ENCODE peak calls at places on chromosomes 13 and 19, in nine cellular contexts. B is GM13976, S is upper lobe of right lung, N is natural killer cell, T is keratinocyte, Y is AG10803, E is tibial nerve, G is GM06990, X is lung. O is an unnamed sample.

GRCh38 chr19:39398297-39398864 is 7.2 kb downstream of the MED29 start:
- DNase-seq in T (no peak), N (peak), X (peak), E (peak), S (peak), Y (peak), G (peak), B (peak), O (no peak)

GRCh38 chr13:113061271-113061625 is 44.3 kb upstream of the F7 start:
- DNase-seq in B (no peak), S (peak), T (no peak), E (no peak), N (no peak), G (no peak), Y (no peak), X (no peak), O (no peak)

GRCh38 chr19:30371157-30371845 is 883 bp upstream of the ZNF536 start:
- DNase-seq in B (no peak), X (no peak), Y (peak), S (no peak), E (no peak), T (no peak), G (no peak), N (no peak), O (no peak)

GRCh38 chr13:59477011-59477410 is 686.7 kb downstream of the DIAPH3 start:
- DNase-seq in X (no peak), Y (no peak), B (no peak), N (no peak), E (no peak), S (no peak), G (no peak), T (no peak), O (no peak)

GRCh38 chr13:75721307-75721706 is 85.2 kb downstream of the LMO7 start:
- DNase-seq in T (no peak), Y (no peak), E (no peak), N (no peak), X (no peak), G (no peak), S (no peak), B (no peak), O (no peak)

GRCh38 chr19:38729653-38730469 is 14.4 kb downstream of the CAPN12 start:
- DNase-seq in N (peak), B (peak), T (no peak), E (no peak), Y (peak), G (peak), X (peak), S (peak), O (peak)

GRCh38 chr13:106415427-106415826 is 120.0 kb downstream of the EFNB2 start:
- DNase-seq in E (no peak), G (no peak), S (no peak), Y (no peak), T (no peak), B (no peak), N (no peak), X (no peak), O (no peak)

GRCh38 chr13:105442941-105443340 is 1092.5 kb downstream of the EFNB2 start:
- DNase-seq in T (peak), E (no peak), Y (peak), G (no peak), X (no peak), B (no peak), S (no peak), N (no peak), O (no peak)

GRCh38 chr19:18603958-18604819 is 2.4 kb downstream of the CRLF1 start:
- DNase-seq in Y (no peak), N (no peak), E (no peak), S (no peak), G (no peak), B (peak), T (no peak), X (no peak), O (no peak)

GRCh38 chr19:48513289-48514122 is 1.9 kb upstream of the LMTK3 start:
- DNase-seq in T (no peak), Y (peak), E (no peak), G (peak), B (peak), X (peak), N (no peak), S (peak), O (peak)

GRCh38 chr19:10191347-10191746 is 3.4 kb downstream of the DNMT1 start:
- DNase-seq in N (no peak), B (no peak), T (no peak), X (no peak), E (peak), S (no peak), Y (peak), G (no peak), O (no peak)

GRCh38 chr19:55158848-55159793 is 1.6 kb upstream of the TNNI3 start:
- DNase-seq in G (no peak), Y (no peak), X (no peak), E (no peak), S (no peak), B (no peak), N (no peak), T (no peak), O (no peak)

GRCh38 chr13:97285221-97285955 is 63.3 kb downstream of the MBNL2 start:
- DNase-seq in Y (no peak), N (no peak), X (no peak), G (no peak), B (no peak), S (no peak), T (no peak), E (no peak), O (no peak)

GRCh38 chr19:55353803-55354697 is 469 bp downstream of the COX6B2 start:
- DNase-seq in Y (no peak), N (peak), E (no peak), B (peak), G (peak), S (peak), T (no peak), X (no peak), O (peak)

GRCh38 chr19:57249329-57249728 is 8.9 kb downstream of the ZNF805 start:
- DNase-seq in X (no peak), G (no peak), E (no peak), B (no peak), T (no peak), Y (no peak), S (no peak), N (no peak), O (no peak)

GRCh38 chr19:8208710-8209110 is 460 bp upstream of the CERS4 start:
- DNase-seq in B (no peak), Y (no peak), N (no peak), T (no peak), E (peak), S (no peak), G (no peak), X (peak), O (no peak)

GRCh38 chr13:28338202-28338601 is 156.7 kb downstream of the FLT1 start:
- DNase-seq in S (no peak), B (no peak), X (no peak), N (no peak), G (no peak), T (no peak), Y (no peak), E (no peak), O (no peak)

GRCh38 chr13:91809161-91809560 is 410.7 kb downstream of the GPC5 start:
- DNase-seq in B (no peak), E (no peak), G (no peak), X (no peak), T (no peak), S (no peak), N (no peak), Y (no peak), O (no peak)

GRCh38 chr13:91804724-91805123 is 406.3 kb downstream of the GPC5 start:
- DNase-seq in N (no peak), S (no peak), X (no peak), Y (no peak), E (no peak), T (no peak), G (no peak), B (no peak), O (no peak)

GRCh38 chr13:91802957-91803356 is 404.5 kb downstream of the GPC5 start:
- DNase-seq in E (no peak), T (no peak), X (no peak), S (no peak), N (no peak), B (no peak), Y (no peak), G (no peak), O (no peak)

GRCh38 chr13:91805605-91806004 is 407.2 kb downstream of the GPC5 start:
- DNase-seq in X (no peak), E (no peak), T (no peak), G (no peak), N (no peak), Y (no peak), S (no peak), B (no peak), O (no peak)
- TF ChIP-seq CTCF in X (no peak), E (no peak), T (no peak), G (no peak), N (no peak), Y (no peak), S (no peak), B (no peak), O (no peak)

GRCh38 chr13:48040059-48040458 is 2.5 kb downstream of the NUDT15 start:
- DNase-seq in E (no peak), B (no peak), X (no peak), S (no peak), G (no peak), T (no peak), Y (no peak), N (no peak), O (no peak)

GRCh38 chr13:48042889-48043288 is 5.4 kb downstream of the NUDT15 start:
- DNase-seq in N (no peak), X (no peak), S (no peak), T (no peak), B (no peak), E (no peak), G (no peak), Y (no peak), O (no peak)

GRCh38 chr13:48038763-48039162 is 1.2 kb downstream of the NUDT15 start:
- DNase-seq in S (no peak), Y (no peak), T (no peak), B (peak), G (no peak), X (no peak), N (no peak), E (no peak), O (peak)

GRCh38 chr13:48037346-48038173 is at the start of gene NUDT15:
- DNase-seq in T (peak), S (peak), E (peak), N (peak), B (peak), X (peak), G (peak), Y (peak), O (peak)
- TF ChIP-seq CTCF in T (peak), S (peak), E (peak), N (peak), B (peak), X (peak), G (peak), Y (peak), O (peak)

GRCh38 chr19:4373601-4374441 is 26.5 kb downstream of the SH3GL1 start:
- DNase-seq in B (no peak), N (no peak), G (no peak), T (no peak), X (no peak), E (no peak), Y (peak), S (no peak), O (no peak)

GRCh38 chr19:4372630-4373367 is 27.5 kb downstream of the SH3GL1 start:
- DNase-seq in S (no peak), T (no peak), N (no peak), Y (no peak), G (no peak), B (no peak), X (no peak), E (no peak), O (no peak)

GRCh38 chr19:4375164-4375619 is 25.2 kb downstream of the SH3GL1 start:
- DNase-seq in E (no peak), T (peak), G (no peak), Y (no peak), N (no peak), X (peak), S (peak), B (no peak), O (no peak)

GRCh38 chr19:4375620-4376228 is 24.6 kb downstream of the SH3GL1 start:
- DNase-seq in N (no peak), S (no peak), Y (peak), G (peak), X (no peak), E (no peak), B (peak), T (no peak), O (peak)

DNA sequence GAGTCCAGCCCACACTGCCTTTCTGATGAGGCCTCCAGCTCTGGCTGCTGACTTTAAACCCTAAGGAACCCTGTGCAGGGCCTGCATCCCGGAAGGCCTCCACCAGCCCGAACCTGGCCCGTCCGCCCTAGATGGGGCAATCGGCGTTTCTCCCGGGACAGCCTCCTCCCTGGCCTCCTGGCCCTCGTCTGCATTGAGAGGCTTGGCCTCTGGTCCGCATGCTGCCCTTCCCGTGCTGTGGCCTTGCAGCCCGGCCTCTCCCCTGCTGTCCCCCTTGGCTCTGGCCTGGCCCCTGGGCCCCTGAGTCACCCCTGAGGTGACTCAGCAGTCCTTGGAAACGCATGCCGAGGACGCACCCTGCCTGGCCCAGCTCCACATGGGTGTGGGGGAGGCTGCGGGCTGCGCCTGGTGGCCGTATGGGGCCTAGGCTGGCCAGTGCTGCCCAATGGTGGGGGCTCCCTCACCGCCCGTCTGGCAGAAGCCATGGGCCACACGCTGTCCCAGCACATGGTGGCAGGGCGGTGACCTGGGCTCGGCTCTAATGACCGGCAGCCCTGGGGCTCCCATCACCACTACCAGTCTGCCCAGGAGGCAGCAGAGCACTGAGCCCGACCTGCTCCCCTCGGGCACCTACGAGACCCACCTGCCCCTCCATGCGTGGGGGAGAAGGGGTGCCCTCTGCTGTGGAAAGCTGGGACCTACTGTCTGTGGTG is 25.7 kb downstream of the SH3GL1 start:
- DNase-seq in S (peak), E (peak), G (no peak), Y (peak), X (peak), B (no peak), T (no peak), N (no peak), O (no peak)
- TF ChIP-seq CTCF in S (no peak), E (peak), G (no peak), Y (no peak), X (no peak), B (no peak), T (peak), N (no peak), O (no peak)

DNA sequence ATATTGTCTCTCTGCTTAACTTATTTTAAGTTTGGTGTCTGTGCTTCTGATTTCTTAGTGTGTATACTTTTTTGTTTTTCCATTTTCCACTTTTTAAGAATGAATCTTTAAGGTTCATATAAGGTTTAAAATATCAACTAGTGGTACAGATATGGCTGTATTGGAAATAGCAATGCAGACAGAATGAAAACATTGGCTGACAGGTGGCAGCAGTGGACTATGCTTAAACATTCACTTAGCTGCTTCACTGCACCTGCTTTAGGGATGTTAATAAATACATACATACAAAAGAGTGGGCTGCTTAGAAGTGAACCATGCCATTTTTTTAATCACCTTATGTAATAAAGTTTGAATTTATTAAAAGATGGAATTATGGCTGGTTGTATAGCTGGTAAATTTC is 27.3 kb downstream of the TM9SF2 start:
- DNase-seq in S (no peak), Y (no peak), X (no peak), G (no peak), T (no peak), B (peak), N (no peak), E (no peak), O (peak)
- TF ChIP-seq CTCF in S (no peak), Y (peak), X (no peak), G (peak), T (no peak), B (peak), N (no peak), E (no peak), O (peak)

GRCh38 chr13:62033932-62034331 is 618.3 kb upstream of the PCDH20 start:
- DNase-seq in N (no peak), X (no peak), B (no peak), E (no peak), Y (no peak), T (no peak), S (no peak), G (no peak), O (no peak)
- TF ChIP-seq CTCF in N (no peak), X (no peak), B (no peak), E (no peak), Y (no peak), T (no peak), S (no peak), G (no peak), O (no peak)

DNA sequence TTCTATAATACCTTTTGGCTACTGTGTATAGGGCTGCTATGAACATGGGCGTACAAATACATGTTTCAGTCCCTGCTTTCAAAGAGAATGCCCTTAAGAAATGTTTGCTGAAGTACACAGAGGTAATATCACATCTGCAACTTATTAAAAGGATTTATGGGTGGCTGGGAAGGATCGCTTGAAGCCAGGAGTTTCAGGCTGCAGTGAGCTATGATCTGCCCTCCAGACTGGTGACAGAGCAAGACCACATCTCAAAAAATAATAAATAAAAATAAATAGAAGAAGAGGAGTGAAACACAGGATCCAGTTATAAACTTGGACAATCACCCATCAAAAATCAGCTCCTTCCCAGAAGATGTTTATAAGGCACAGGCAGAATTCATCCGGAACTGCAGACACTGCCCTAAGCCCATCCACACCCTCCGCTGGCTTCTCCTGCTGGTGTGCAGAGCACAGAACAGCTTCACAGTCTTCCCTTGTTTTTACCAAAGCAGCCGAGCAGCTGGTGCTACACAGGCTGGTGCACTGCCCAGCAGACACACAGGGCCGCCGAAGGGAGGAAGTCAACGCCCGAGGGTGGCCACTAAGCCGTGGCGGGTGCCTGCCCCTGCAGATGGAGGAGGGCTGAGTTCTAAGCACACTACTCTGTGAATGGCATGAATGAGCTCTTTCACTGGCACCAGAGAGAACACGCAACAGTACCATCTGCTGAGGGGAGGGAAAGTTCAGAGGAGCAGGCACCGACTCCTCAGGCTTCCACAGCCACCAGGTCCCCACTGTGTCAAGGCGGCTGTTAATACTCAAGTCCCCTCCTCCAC is 44.0 kb downstream of the BRD4 start:
- DNase-seq in E (peak), T (no peak), S (no peak), X (no peak), G (peak), B (no peak), N (no peak), Y (peak), O (no peak)
- TF ChIP-seq CTCF in E (peak), T (no peak), S (no peak), X (no peak), G (no peak), B (no peak), N (no peak), Y (peak), O (no peak)